ENCODE peak calls at places on chromosomes 12 and 14, in four cellular contexts. One of them, this sample, is unnamed.

GRCh38 chr14:32072701-32073100 is 4.4 kb upstream of the ARHGAP5 start:
- DNase-seq in fibroblast of mammary gland: no peak
- DNase-seq in WTC11: no peak
- DNase-seq in stimulated activated CD8-positive, alpha-beta memory T cell treated with anti-CD3 and anti-CD28 coated beads, Interleukin-15, amount 100 ng/mL, for 1 hour: no peak
- DNase-seq in this sample: no peak

GRCh38 chr12:108939594-108939993 is 59.7 kb downstream of the DAO start:
- DNase-seq in stimulated activated CD8-positive, alpha-beta memory T cell treated with anti-CD3 and anti-CD28 coated beads, Interleukin-15, amount 100 ng/mL, for 1 hour: no peak
- DNase-seq in fibroblast of mammary gland: peak; percentile 11
- DNase-seq in WTC11: no peak
- DNase-seq in this sample: peak; percentile 10

GRCh38 chr14:51394804-51395203 is 154.8 kb downstream of the TMX1 start:
- DNase-seq in stimulated activated CD8-positive, alpha-beta memory T cell treated with anti-CD3 and anti-CD28 coated beads, Interleukin-15, amount 100 ng/mL, for 1 hour: no peak
- DNase-seq in fibroblast of mammary gland: no peak
- DNase-seq in WTC11: no peak
- DNase-seq in this sample: no peak

GRCh38 chr12:72982351-72982750 is 710.2 kb downstream of the TRHDE start:
- DNase-seq in WTC11: no peak
- DNase-seq in fibroblast of mammary gland: no peak
- DNase-seq in stimulated activated CD8-positive, alpha-beta memory T cell treated with anti-CD3 and anti-CD28 coated beads, Interleukin-15, amount 100 ng/mL, for 1 hour: no peak
- DNase-seq in this sample: no peak

GRCh38 chr12:13964666-13965065 is 16.7 kb downstream of the GRIN2B start:
- DNase-seq in WTC11: no peak
- DNase-seq in fibroblast of mammary gland: no peak
- DNase-seq in stimulated activated CD8-positive, alpha-beta memory T cell treated with anti-CD3 and anti-CD28 coated beads, Interleukin-15, amount 100 ng/mL, for 1 hour: no peak
- DNase-seq in this sample: no peak

GRCh38 chr12:119372540-119372939 is 38.0 kb downstream of the CCDC60 start:
- DNase-seq in WTC11: no peak
- DNase-seq in stimulated activated CD8-positive, alpha-beta memory T cell treated with anti-CD3 and anti-CD28 coated beads, Interleukin-15, amount 100 ng/mL, for 1 hour: no peak
- DNase-seq in fibroblast of mammary gland: no peak
- DNase-seq in this sample: no peak

GRCh38 chr14:101502761-101503392 is 58.4 kb upstream of the DIO3 start:
- DNase-seq in stimulated activated CD8-positive, alpha-beta memory T cell treated with anti-CD3 and anti-CD28 coated beads, Interleukin-15, amount 100 ng/mL, for 1 hour: no peak
- DNase-seq in WTC11: no peak
- DNase-seq in fibroblast of mammary gland: no peak
- DNase-seq in this sample: no peak

GRCh38 chr12:72368719-72369505 is 96.7 kb downstream of the TRHDE start:
- DNase-seq in WTC11: no peak
- DNase-seq in stimulated activated CD8-positive, alpha-beta memory T cell treated with anti-CD3 and anti-CD28 coated beads, Interleukin-15, amount 100 ng/mL, for 1 hour: no peak
- DNase-seq in fibroblast of mammary gland: no peak
- DNase-seq in this sample: no peak

GRCh38 chr12:54017845-54018607 is 9.2 kb downstream of the HOXC8 start:
- DNase-seq in stimulated activated CD8-positive, alpha-beta memory T cell treated with anti-CD3 and anti-CD28 coated beads, Interleukin-15, amount 100 ng/mL, for 1 hour: peak; percentile 51
- DNase-seq in WTC11: peak; percentile 83
- DNase-seq in fibroblast of mammary gland: peak; percentile 95
- DNase-seq in this sample: peak; percentile 92

GRCh38 chr12:9729082-9729481 is 3.8 kb downstream of the CLECL1 start:
- DNase-seq in WTC11: no peak
- DNase-seq in fibroblast of mammary gland: no peak
- DNase-seq in stimulated activated CD8-positive, alpha-beta memory T cell treated with anti-CD3 and anti-CD28 coated beads, Interleukin-15, amount 100 ng/mL, for 1 hour: no peak
- DNase-seq in this sample: no peak

GRCh38 chr12:12560587-12561304 is 1.9 kb downstream of the DUSP16 start:
- DNase-seq in stimulated activated CD8-positive, alpha-beta memory T cell treated with anti-CD3 and anti-CD28 coated beads, Interleukin-15, amount 100 ng/mL, for 1 hour: peak; percentile 33
- DNase-seq in WTC11: no peak
- DNase-seq in fibroblast of mammary gland: peak; percentile 64
- DNase-seq in this sample: peak; percentile 79

GRCh38 chr12:51147309-51147708 is 25.6 kb downstream of the TFCP2 start:
- DNase-seq in WTC11: no peak
- DNase-seq in fibroblast of mammary gland: no peak
- DNase-seq in stimulated activated CD8-positive, alpha-beta memory T cell treated with anti-CD3 and anti-CD28 coated beads, Interleukin-15, amount 100 ng/mL, for 1 hour: no peak
- DNase-seq in this sample: no peak

GRCh38 chr14:94306047-94306978 is 13.2 kb upstream of the SERPINA10 start:
- DNase-seq in stimulated activated CD8-positive, alpha-beta memory T cell treated with anti-CD3 and anti-CD28 coated beads, Interleukin-15, amount 100 ng/mL, for 1 hour: no peak
- DNase-seq in WTC11: no peak
- DNase-seq in fibroblast of mammary gland: no peak
- DNase-seq in this sample: no peak

GRCh38 chr14:66078031-66078430 is 408.1 kb upstream of the CCDC196 start:
- DNase-seq in fibroblast of mammary gland: no peak
- DNase-seq in WTC11: no peak
- DNase-seq in stimulated activated CD8-positive, alpha-beta memory T cell treated with anti-CD3 and anti-CD28 coated beads, Interleukin-15, amount 100 ng/mL, for 1 hour: no peak
- DNase-seq in this sample: no peak

This sample was measured in EL.